ENCODE peak calls at places on chromosomes 5 and 9, in ten cellular contexts. A is left ventricle myocardium inferior; O is CD4-positive, alpha-beta T cell; J is CD4-positive, CD25-positive, alpha-beta regulatory T cell; Z is suprapubic skin; Q is gastrocnemius medialis; I is fibroblast of lung; B is epithelial cell of prostate; X is colonic mucosa; C is endodermal cell. S is an unnamed sample.

GRCh38 chr9:70463877-70464276 is 49.4 kb upstream of the KLF9 start:
- DNase-seq in O (no peak), B (no peak), C (no peak), X (no peak), Q (no peak), J (no peak), I (no peak), Z (no peak), A (no peak), S (no peak)

GRCh38 chr5:73066466-73066865 is 53.9 kb upstream of the TMEM171 start:
- DNase-seq in B (no peak), J (no peak), Z (no peak), X (no peak), C (no peak), I (peak; percentile 86), O (no peak), A (no peak), Q (no peak), S (no peak)

GRCh38 chr5:16871746-16872339 is 64.2 kb downstream of the MYO10 start:
- DNase-seq in Z (no peak), C (no peak), J (no peak), A (no peak), I (peak; percentile 82), Q (no peak), X (no peak), B (no peak), O (no peak), S (no peak)

GRCh38 chr9:13580760-13581159 is 301.3 kb upstream of the MPDZ start:
- DNase-seq in C (peak; percentile 58), Z (no peak), A (no peak), Q (no peak), B (no peak), X (no peak), I (no peak), O (no peak), J (no peak), S (no peak)

GRCh38 chr9:72863456-72864094 is 89.3 kb downstream of the ALDH1A1 start:
- DNase-seq in X (no peak), B (no peak), Z (no peak), I (peak; percentile 48), J (no peak), O (no peak), Q (no peak), C (no peak), A (no peak), S (no peak)

GRCh38 chr5:72281764-72282499 is 38.1 kb downstream of the MRPS27 start:
- DNase-seq in C (no peak), Z (no peak), J (no peak), O (no peak), Q (no peak), X (no peak), I (peak; percentile 82), A (no peak), B (no peak), S (no peak)

GRCh38 chr5:167816354-167816753 is 475.1 kb upstream of the WWC1 start:
- DNase-seq in B (no peak), C (no peak), A (no peak), Q (no peak), X (no peak), I (peak; percentile 48), J (no peak), Z (no peak), O (no peak), S (no peak)

GRCh38 chr5:43041669-43042175 is 1.6 kb upstream of the ANXA2R start:
- DNase-seq in I (peak; percentile 91), J (no peak), Z (no peak), X (peak; percentile 64), C (no peak), O (peak; percentile 73), A (no peak), B (no peak), Q (peak; percentile 81), S (peak; percentile 42)

GRCh38 chr5:57434227-57434640 is 48.4 kb downstream of the ACTBL2 start:
- DNase-seq in O (no peak), Z (no peak), B (no peak), A (peak; percentile 18), I (peak; percentile 81), X (no peak), J (no peak), C (no peak), Q (no peak), S (peak; percentile 8)

GRCh38 chr5:39775058-39775457 is 350.3 kb upstream of the DAB2 start:
- DNase-seq in Q (no peak), J (no peak), Z (no peak), I (peak; percentile 73), O (no peak), B (peak; percentile 52), X (no peak), C (no peak), A (no peak), S (no peak)

GRCh38 chr9:130660326-130660682 is 4.1 kb upstream of the PRDM12 start:
- DNase-seq in X (no peak), Z (no peak), Q (no peak), I (no peak), C (no peak), O (no peak), B (no peak), A (no peak), J (no peak), S (no peak)

GRCh38 chr5:137192293-137192743 is 306.8 kb downstream of the SPOCK1 start:
- DNase-seq in B (peak; percentile 80), Z (no peak), O (no peak), C (no peak), Q (no peak), X (no peak), J (no peak), I (peak; percentile 84), A (no peak), S (no peak)

GRCh38 chr9:79390077-79390673 is 181.6 kb upstream of the TLE4 start:
- DNase-seq in I (peak; percentile 77), J (no peak), X (no peak), B (no peak), Z (no peak), O (no peak), C (no peak), Q (no peak), A (no peak), S (no peak)

GRCh38 chr9:75852746-75853145 is 37.7 kb upstream of the PCSK5 start:
- DNase-seq in O (no peak), A (no peak), B (no peak), Q (no peak), X (no peak), C (no peak), Z (no peak), I (no peak), J (no peak), S (no peak)

GRCh38 chr5:52738095-52738506 is 49.6 kb upstream of the ITGA1 start:
- DNase-seq in A (no peak), J (no peak), O (no peak), C (no peak), B (no peak), Z (no peak), X (no peak), I (peak; percentile 71), Q (no peak), S (no peak)

GRCh38 chr9:115717711-115718173 is 435.8 kb upstream of the PAPPA start:
- DNase-seq in C (no peak), X (no peak), O (no peak), I (peak; percentile 89), A (no peak), Q (no peak), B (no peak), Z (no peak), J (no peak), S (no peak)
- H3K27ac ChIP-seq in C (no peak overlapping the region), X (no peak overlapping the region), O (no peak overlapping the region), I (no peak overlapping the region), A (no peak overlapping the region), Q (no peak overlapping the region), B (peak overlapping the region; percentile 21), Z (no peak overlapping the region), J (no peak overlapping the region), S (no peak overlapping the region)

DNA sequence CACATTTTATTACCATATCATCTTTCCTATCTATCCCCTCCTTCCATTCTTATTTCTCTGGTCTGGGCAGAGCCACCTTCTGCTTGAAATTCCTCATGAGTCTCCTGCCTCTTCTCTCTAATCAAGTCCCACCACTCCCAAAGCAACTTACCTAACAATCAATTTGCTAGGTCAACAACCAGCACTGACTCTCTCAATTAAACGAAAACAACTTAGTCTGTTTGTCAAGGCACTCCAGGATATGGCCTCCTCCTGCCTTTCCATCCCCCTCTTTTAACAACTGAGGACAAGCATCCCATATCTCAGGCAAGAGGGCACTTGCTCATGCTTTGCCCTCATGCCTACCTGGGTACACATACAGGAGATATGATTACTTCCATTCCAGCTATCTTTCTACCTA is 47.4 kb downstream of the HCN1 start:
- DNase-seq in X (no peak), O (no peak), A (no peak), C (no peak), B (no peak), Q (no peak), I (no peak), J (no peak), Z (no peak), S (no peak)
- H3K27ac ChIP-seq in X (no peak overlapping the region), O (no peak overlapping the region), A (no peak overlapping the region), C (no peak overlapping the region), B (no peak overlapping the region), Q (no peak overlapping the region), I (no peak overlapping the region), J (no peak overlapping the region), Z (no peak overlapping the region), S (no peak overlapping the region)

DNA sequence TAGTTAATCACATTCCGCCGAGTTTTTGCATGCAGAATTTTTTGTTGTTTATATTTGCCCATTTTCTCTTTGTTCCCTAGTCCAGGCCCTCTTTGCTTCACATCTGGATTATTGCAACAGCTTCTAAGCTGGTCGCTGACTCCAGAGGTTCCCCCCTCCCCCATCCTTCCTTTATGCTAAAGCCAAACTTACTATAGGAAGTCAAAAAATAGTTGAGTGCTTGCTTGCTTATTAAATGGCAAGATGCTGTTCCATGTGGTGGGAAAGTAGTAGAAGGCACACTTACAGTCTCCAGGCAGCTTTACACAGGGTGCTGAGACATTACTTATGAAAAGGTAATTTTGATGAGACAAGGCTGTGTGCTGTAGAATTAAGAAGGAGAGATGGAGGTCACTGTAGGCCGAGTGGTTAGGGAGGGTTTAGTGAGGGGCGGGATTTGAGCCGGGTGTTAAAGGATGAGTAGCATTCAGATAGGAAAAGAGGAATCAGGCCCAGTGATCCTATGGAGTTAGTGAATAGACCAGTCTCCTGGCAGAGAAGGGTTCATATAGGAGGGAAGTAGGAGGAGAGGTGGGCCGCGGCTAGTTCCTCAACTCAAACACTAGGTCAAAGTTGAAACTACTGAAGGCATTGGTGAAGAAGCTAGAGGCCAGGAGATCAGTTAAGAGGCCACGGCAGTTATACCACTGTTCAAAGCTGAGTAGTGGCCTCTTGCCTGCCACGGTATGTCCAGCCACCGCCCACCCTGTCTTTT is 1.4 kb downstream of the ZBTB34 start:
- DNase-seq in Z (no peak), A (no peak), Q (no peak), I (no peak), C (peak; percentile 59), O (no peak), J (peak; percentile 4), B (no peak), X (peak; percentile 46), S (peak; percentile 37)
- H3K27ac ChIP-seq in Z (peak overlapping the region; percentile 91), A (peak overlapping the region; percentile 96), Q (peak overlapping the region; percentile 98), I (peak overlapping the region; percentile 55), C (no peak overlapping the region), O (no peak overlapping the region), J (no peak overlapping the region), B (peak overlapping the region; percentile 67), X (peak overlapping the region; percentile 91), S (no peak overlapping the region)

DNA sequence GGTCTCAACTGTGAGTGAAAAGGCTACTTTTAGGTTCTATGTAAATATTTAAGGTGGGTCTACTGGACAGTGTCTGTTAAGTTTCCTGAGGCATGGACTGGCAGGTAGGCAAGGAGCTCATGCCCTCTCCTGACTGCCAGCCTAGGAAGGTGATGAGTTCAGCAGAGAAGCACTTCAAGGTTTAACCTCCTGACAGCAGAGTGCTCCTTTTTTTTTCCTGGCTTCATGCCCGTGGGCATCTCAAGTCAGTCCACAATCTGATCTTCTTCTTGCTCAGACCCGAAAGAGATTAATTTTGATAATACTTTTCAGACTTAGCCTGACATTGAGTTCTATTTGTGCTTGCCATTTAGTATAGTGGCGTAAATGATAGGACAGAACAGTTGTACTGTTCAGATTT is 241.9 kb upstream of the NREP start:
- DNase-seq in Z (no peak), J (no peak), C (no peak), B (no peak), Q (no peak), O (no peak), X (no peak), I (no peak), A (no peak), S (no peak)
- H3K27ac ChIP-seq in Z (no peak overlapping the region), J (no peak overlapping the region), C (no peak overlapping the region), B (no peak overlapping the region), Q (no peak overlapping the region), O (no peak overlapping the region), X (no peak overlapping the region), I (peak overlapping the region; percentile 45), A (no peak overlapping the region), S (no peak overlapping the region)

S was measured in small intestine.